ENCODE peak calls at places on chromosomes 2 and 18, in ten cellular contexts. One of them, this sample, is unnamed.

GRCh38 chr2:28908172-28908571 is 13.7 kb downstream of the WDR43 start:
- DNase-seq in amniotic epithelial cell: no peak
- DNase-seq in iPS DF 6.9: no peak
- DNase-seq in sigmoid colon: no peak
- DNase-seq in endodermal cell: no peak
- DNase-seq in fibroblast of the conjunctiva: no peak
- DNase-seq in activated CD8-positive, alpha-beta memory T cell treated with anti-CD3 and anti-CD28 coated beads for 48 hours: no peak
- DNase-seq in body of pancreas: no peak
- DNase-seq in hippocampal formation: no peak
- DNase-seq in germinal center: no peak
- DNase-seq in this sample: no peak

GRCh38 chr2:219530048-219530963 is 13.3 kb downstream of the CHPF start:
- DNase-seq in activated CD8-positive, alpha-beta memory T cell treated with anti-CD3 and anti-CD28 coated beads for 48 hours: peak
- DNase-seq in hippocampal formation: peak
- DNase-seq in endodermal cell: peak
- DNase-seq in amniotic epithelial cell: peak
- DNase-seq in iPS DF 6.9: no peak
- DNase-seq in sigmoid colon: peak
- DNase-seq in germinal center: peak
- DNase-seq in fibroblast of the conjunctiva: peak
- DNase-seq in body of pancreas: peak
- DNase-seq in this sample: peak

GRCh38 chr2:25851740-25852503 is 26.4 kb downstream of the ASXL2 start:
- DNase-seq in amniotic epithelial cell: peak
- DNase-seq in germinal center: peak
- DNase-seq in endodermal cell: no peak
- DNase-seq in iPS DF 6.9: no peak
- DNase-seq in activated CD8-positive, alpha-beta memory T cell treated with anti-CD3 and anti-CD28 coated beads for 48 hours: no peak
- DNase-seq in sigmoid colon: no peak
- DNase-seq in fibroblast of the conjunctiva: peak
- DNase-seq in hippocampal formation: peak
- DNase-seq in body of pancreas: no peak
- DNase-seq in this sample: peak

GRCh38 chr2:10285578-10286198 is 17.0 kb upstream of the HPCAL1 start:
- DNase-seq in germinal center: no peak
- DNase-seq in fibroblast of the conjunctiva: peak
- DNase-seq in endodermal cell: peak
- DNase-seq in amniotic epithelial cell: peak
- DNase-seq in body of pancreas: peak
- DNase-seq in hippocampal formation: peak
- DNase-seq in iPS DF 6.9: no peak
- DNase-seq in sigmoid colon: peak
- DNase-seq in activated CD8-positive, alpha-beta memory T cell treated with anti-CD3 and anti-CD28 coated beads for 48 hours: no peak
- DNase-seq in this sample: no peak

GRCh38 chr2:119234021-119235019 is 10.7 kb downstream of the STEAP3 start:
- DNase-seq in hippocampal formation: no peak
- DNase-seq in endodermal cell: peak
- DNase-seq in sigmoid colon: no peak
- DNase-seq in activated CD8-positive, alpha-beta memory T cell treated with anti-CD3 and anti-CD28 coated beads for 48 hours: no peak
- DNase-seq in amniotic epithelial cell: peak
- DNase-seq in germinal center: no peak
- DNase-seq in iPS DF 6.9: no peak
- DNase-seq in fibroblast of the conjunctiva: no peak
- DNase-seq in body of pancreas: peak
- DNase-seq in this sample: no peak

GRCh38 chr18:70380915-70381896 is 92.4 kb downstream of the SOCS6 start:
- DNase-seq in body of pancreas: peak
- DNase-seq in amniotic epithelial cell: no peak
- DNase-seq in sigmoid colon: no peak
- DNase-seq in iPS DF 6.9: no peak
- DNase-seq in fibroblast of the conjunctiva: no peak
- DNase-seq in hippocampal formation: peak
- DNase-seq in endodermal cell: peak
- DNase-seq in activated CD8-positive, alpha-beta memory T cell treated with anti-CD3 and anti-CD28 coated beads for 48 hours: no peak
- DNase-seq in germinal center: no peak
- DNase-seq in this sample: no peak

GRCh38 chr18:76494541-76495403 is at the start of gene ZNF516:
- DNase-seq in activated CD8-positive, alpha-beta memory T cell treated with anti-CD3 and anti-CD28 coated beads for 48 hours: no peak
- DNase-seq in iPS DF 6.9: no peak
- DNase-seq in hippocampal formation: no peak
- DNase-seq in body of pancreas: peak
- DNase-seq in endodermal cell: peak
- DNase-seq in germinal center: peak
- DNase-seq in sigmoid colon: no peak
- DNase-seq in amniotic epithelial cell: peak
- DNase-seq in fibroblast of the conjunctiva: no peak
- DNase-seq in this sample: no peak

GRCh38 chr18:59148192-59148591 is 8.5 kb downstream of the SEC11C start:
- DNase-seq in iPS DF 6.9: no peak
- DNase-seq in sigmoid colon: no peak
- DNase-seq in amniotic epithelial cell: no peak
- DNase-seq in germinal center: no peak
- DNase-seq in fibroblast of the conjunctiva: no peak
- DNase-seq in activated CD8-positive, alpha-beta memory T cell treated with anti-CD3 and anti-CD28 coated beads for 48 hours: no peak
- DNase-seq in body of pancreas: peak
- DNase-seq in endodermal cell: no peak
- DNase-seq in hippocampal formation: no peak
- DNase-seq in this sample: no peak

GRCh38 chr18:49456794-49457193 is 3.7 kb downstream of the DYM start:
- DNase-seq in hippocampal formation: no peak
- DNase-seq in endodermal cell: no peak
- DNase-seq in amniotic epithelial cell: peak
- DNase-seq in germinal center: no peak
- DNase-seq in sigmoid colon: no peak
- DNase-seq in activated CD8-positive, alpha-beta memory T cell treated with anti-CD3 and anti-CD28 coated beads for 48 hours: no peak
- DNase-seq in iPS DF 6.9: no peak
- DNase-seq in fibroblast of the conjunctiva: no peak
- DNase-seq in body of pancreas: no peak
- DNase-seq in this sample: no peak

GRCh38 chr2:234771985-234772774 is 179.6 kb upstream of the SH3BP4 start:
- DNase-seq in sigmoid colon: no peak
- DNase-seq in iPS DF 6.9: no peak
- DNase-seq in hippocampal formation: no peak
- DNase-seq in body of pancreas: no peak
- DNase-seq in activated CD8-positive, alpha-beta memory T cell treated with anti-CD3 and anti-CD28 coated beads for 48 hours: no peak
- DNase-seq in endodermal cell: no peak
- DNase-seq in fibroblast of the conjunctiva: no peak
- DNase-seq in germinal center: no peak
- DNase-seq in amniotic epithelial cell: peak
- DNase-seq in this sample: no peak

GRCh38 chr2:191391171-191391570 is 146.0 kb downstream of the MYO1B start:
- DNase-seq in germinal center: no peak
- DNase-seq in sigmoid colon: no peak
- DNase-seq in activated CD8-positive, alpha-beta memory T cell treated with anti-CD3 and anti-CD28 coated beads for 48 hours: no peak
- DNase-seq in iPS DF 6.9: no peak
- DNase-seq in body of pancreas: no peak
- DNase-seq in hippocampal formation: no peak
- DNase-seq in endodermal cell: no peak
- DNase-seq in amniotic epithelial cell: no peak
- DNase-seq in fibroblast of the conjunctiva: no peak
- DNase-seq in this sample: no peak

This sample was measured in AG04450.